ENCODE peak calls at places on chromosomes 13 and 19, in six cellular contexts. V, Q, M, A, Y and G are unnamed samples.

GRCh38 chr13:33016414-33017409 is at the start of gene KL:
- DNase-seq in V (no peak), Y (no peak), M (peak), Q (no peak), A (peak), G (peak)

GRCh38 chr13:33110713-33111413 is 94.6 kb downstream of the KL start:
- DNase-seq in V (no peak), Y (no peak), A (peak), Q (no peak), M (peak), G (peak)

GRCh38 chr13:114106526-114106925 is 25.9 kb downstream of the RASA3 start:
- DNase-seq in M (no peak), V (no peak), A (no peak), Q (no peak), Y (no peak), G (no peak)

GRCh38 chr19:48325265-48325910 is at the start of gene EMP3:
- DNase-seq in M (peak), A (peak), Q (peak), V (peak), Y (peak), G (peak)

GRCh38 chr13:97474581-97474980 is 40.6 kb downstream of the RAP2A start:
- DNase-seq in Q (no peak), V (no peak), A (no peak), M (no peak), Y (no peak), G (no peak)

GRCh38 chr13:94020833-94021232 is 458.6 kb downstream of the DCT start:
- DNase-seq in Y (peak), A (no peak), Q (no peak), M (peak), V (peak), G (no peak)

GRCh38 chr19:56350416-56351045 is 35.9 kb upstream of the ZSCAN5A start:
- DNase-seq in M (peak), V (peak), Y (peak), Q (peak), A (peak), G (peak)

GRCh38 chr13:22549126-22549525 is 631.7 kb upstream of the SGCG start:
- DNase-seq in M (no peak), Y (no peak), V (no peak), Q (no peak), A (no peak), G (no peak)

GRCh38 chr19:2290441-2291184 is 8.6 kb upstream of the PEAK3 start:
- DNase-seq in V (no peak), M (no peak), A (no peak), Y (no peak), Q (no peak), G (no peak)

GRCh38 chr13:73937420-73937819 is 196.8 kb downstream of the KLF12 start:
- DNase-seq in Q (no peak), Y (no peak), M (peak), A (no peak), V (no peak), G (no peak)

GRCh38 chr13:95564948-95565347 is 12.4 kb downstream of the CLDN10 start:
- DNase-seq in Y (peak), Q (peak), M (peak), A (peak), V (peak), G (no peak)

GRCh38 chr13:102567857-102568256 is 28.9 kb upstream of the TPP2 start:
- DNase-seq in Y (no peak), A (no peak), M (no peak), V (no peak), Q (no peak), G (no peak)

GRCh38 chr19:10987621-10988297 is 26.9 kb downstream of the SMARCA4 start:
- DNase-seq in A (no peak), Q (no peak), M (no peak), V (no peak), Y (no peak), G (peak)

GRCh38 chr19:1767464-1767933 is 14.2 kb downstream of the ONECUT3 start:
- DNase-seq in A (peak), Q (no peak), M (no peak), Y (no peak), V (peak), G (peak)

GRCh38 chr13:53920916-53921315 is 892.3 kb downstream of the OLFM4 start:
- DNase-seq in A (no peak), Y (no peak), Q (no peak), V (no peak), M (no peak), G (no peak)

GRCh38 chr19:54189668-54190502 is 505 bp upstream of the MBOAT7 start:
- DNase-seq in Y (peak), M (peak), Q (peak), A (peak), V (peak), G (peak)

GRCh38 chr13:98521876-98522275 is 55.0 kb downstream of the STK24 start:
- DNase-seq in V (no peak), Q (no peak), M (no peak), Y (no peak), A (peak), G (no peak)

GRCh38 chr13:71912524-71912923 is 45.5 kb upstream of the DACH1 start:
- DNase-seq in M (peak), Q (no peak), A (no peak), Y (no peak), V (no peak), G (no peak)

GRCh38 chr19:40521276-40521675 is 54.5 kb downstream of the SPTBN4 start:
- DNase-seq in Y (peak), M (no peak), Q (peak), V (no peak), A (peak), G (no peak)

GRCh38 chr13:99489028-99489427 is 12.2 kb upstream of the TM9SF2 start:
- DNase-seq in Y (no peak), A (no peak), V (no peak), Q (no peak), M (no peak), G (no peak)

GRCh38 chr19:2722541-2723344 is 1.6 kb upstream of the DIRAS1 start:
- DNase-seq in Q (peak), M (peak), V (peak), Y (peak), A (peak), G (no peak)

GRCh38 chr13:31261241-31261640 is 61.5 kb downstream of the B3GLCT start:
- DNase-seq in M (no peak), V (no peak), Y (peak), Q (no peak), A (no peak), G (no peak)

GRCh38 chr13:44809152-44809551 is 180.1 kb downstream of the NUFIP1 start:
- DNase-seq in Q (no peak), Y (no peak), A (no peak), V (no peak), M (no peak), G (no peak)

GRCh38 chr13:27619093-27619705 is 1.1 kb downstream of the LNX2 start:
- DNase-seq in V (no peak), A (peak), M (peak), Q (peak), Y (peak), G (no peak)

GRCh38 chr13:41909524-41909923 is 51.4 kb downstream of the VWA8 start:
- DNase-seq in Y (peak), M (peak), A (no peak), V (peak), Q (no peak), G (no peak)

GRCh38 chr13:37495046-37495445 is 103.5 kb downstream of the POSTN start:
- DNase-seq in M (peak), Q (peak), V (no peak), Y (peak), A (no peak), G (no peak)

GRCh38 chr19:48398329-48399235 is 5.1 kb downstream of the GRIN2D start:
- DNase-seq in Q (peak), M (peak), V (peak), A (peak), Y (peak), G (peak)

GRCh38 chr13:34671136-34671535 is 270.9 kb upstream of the NBEA start:
- DNase-seq in M (peak), A (no peak), Q (no peak), Y (no peak), V (no peak), G (no peak)

GRCh38 chr19:3849092-3849491 is 19.7 kb downstream of the ZFR2 start:
- DNase-seq in A (no peak), V (peak), Q (peak), Y (peak), M (no peak), G (no peak)

GRCh38 chr13:19634129-19634740 is 776 bp downstream of the MPHOSPH8 start:
- DNase-seq in Y (peak), M (peak), V (no peak), A (peak), Q (peak), G (no peak)

GRCh38 chr13:29654384-29654783 is 58.9 kb upstream of the SLC7A1 start:
- DNase-seq in Y (no peak), A (no peak), Q (no peak), V (no peak), M (no peak), G (no peak)

GRCh38 chr19:44694184-44694579 is 4.8 kb upstream of the CEACAM16 start:
- DNase-seq in Y (no peak), M (no peak), V (no peak), A (no peak), Q (no peak), G (no peak)
- TF ChIP-seq CTCF in Y (peak), M (peak), V (no peak), A (peak), Q (peak), G (peak)

DNA sequence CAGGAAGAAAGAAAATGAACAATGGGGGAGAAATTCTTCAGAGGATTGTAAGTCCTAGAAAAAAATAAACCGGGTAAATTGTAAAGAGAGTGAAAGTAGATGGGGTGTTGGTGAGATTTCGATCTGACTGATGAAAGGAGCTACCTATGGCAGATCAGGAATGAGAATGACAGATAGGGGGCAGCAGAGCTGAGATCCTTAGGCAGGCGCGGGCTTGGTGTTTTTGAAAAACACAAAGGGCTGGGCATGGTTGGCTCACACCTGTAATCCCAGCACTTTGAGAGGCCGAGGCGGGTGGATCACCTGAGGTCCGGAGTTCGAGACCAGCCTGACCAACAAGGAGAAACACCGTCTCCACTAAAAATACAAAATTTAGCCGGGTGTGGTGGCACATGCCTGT is 1468.6 kb upstream of the SLC10A2 start:
- DNase-seq in M (no peak), V (no peak), A (no peak), Y (no peak), Q (no peak), G (no peak)
- TF ChIP-seq CTCF in M (peak), V (no peak), A (no peak), Y (peak), Q (no peak), G (no peak)

GRCh38 chr19:9819590-9819898 is 665 bp upstream of the FBXL12 start:
- DNase-seq in V (no peak), M (no peak), Y (no peak), Q (no peak), A (no peak), G (no peak)
- TF ChIP-seq CTCF in V (no peak), M (no peak), Y (no peak), Q (no peak), A (no peak), G (no peak)

GRCh38 chr19:23436944-23437343 is 41.7 kb upstream of the ZNF91 start:
- DNase-seq in Q (no peak), A (no peak), Y (no peak), M (no peak), V (no peak), G (no peak)
- TF ChIP-seq CTCF in Q (peak), A (no peak), Y (peak), M (no peak), V (no peak), G (no peak)

DNA sequence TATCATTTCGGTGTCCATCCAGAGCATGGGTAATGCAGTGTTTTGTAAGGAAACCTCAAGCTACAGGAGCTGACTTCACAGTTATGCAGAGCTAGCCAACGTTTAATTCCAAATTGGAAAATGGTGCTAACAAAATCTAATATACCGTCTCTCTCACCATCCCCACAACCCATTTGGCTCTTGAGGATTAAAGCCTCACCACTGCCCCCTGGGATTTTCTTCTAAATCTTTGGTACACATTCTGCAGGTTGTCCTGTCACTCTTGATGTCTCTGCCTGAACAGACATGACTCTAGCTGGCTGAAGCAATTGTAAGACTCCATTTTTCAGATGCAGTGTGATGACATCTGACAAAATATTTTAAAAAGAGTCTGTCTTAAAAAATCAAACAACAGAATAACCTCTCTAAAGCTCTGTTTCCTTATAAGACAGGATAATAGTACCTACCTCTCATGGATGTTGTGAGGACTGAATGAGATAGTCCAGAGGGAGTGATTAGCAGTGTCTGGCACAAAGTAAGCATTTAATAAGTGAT is 451.8 kb downstream of the SUCLA2 start:
- DNase-seq in V (no peak), Y (no peak), Q (no peak), A (no peak), M (no peak), G (no peak)
- TF ChIP-seq CTCF in V (no peak), Y (no peak), Q (no peak), A (no peak), M (no peak), G (no peak)